ENCODE peak calls at places on chromosomes 1 and 21, in seven cellular contexts. S, J, F, L, G, P and H are unnamed samples.

GRCh38 chr1:12549106-12549459 is 68.9 kb downstream of the DHRS3 start:
- DNase-seq in J (no peak), S (no peak), G (no peak), F (peak), P (no peak), L (peak), H (no peak)

GRCh38 chr1:196115641-196116040 is 492.6 kb downstream of the KCNT2 start:
- DNase-seq in G (no peak), L (peak), P (peak), J (peak), S (peak), F (peak), H (peak)

GRCh38 chr1:202203238-202204039 is 9.8 kb downstream of the LGR6 start:
- DNase-seq in P (no peak), G (peak), J (no peak), S (no peak), L (no peak), F (no peak), H (no peak)

GRCh38 chr1:185786524-185786923 is 52.3 kb downstream of the HMCN1 start:
- DNase-seq in F (no peak), P (peak), S (no peak), J (no peak), G (no peak), L (no peak), H (no peak)

GRCh38 chr1:222249261-222249660 is 298.6 kb downstream of the HHIPL2 start:
- DNase-seq in P (no peak), S (no peak), J (no peak), F (no peak), G (no peak), L (no peak), H (no peak)

GRCh38 chr1:156146749-156147405 is 6.5 kb upstream of the SEMA4A start:
- DNase-seq in J (no peak), P (no peak), F (no peak), L (no peak), S (no peak), G (peak), H (no peak)

GRCh38 chr1:203860396-203860951 is 925 bp upstream of the SNRPE start:
- DNase-seq in J (no peak), S (no peak), L (no peak), G (no peak), F (peak), P (peak), H (no peak)

GRCh38 chr1:87279201-87279860 is 49.3 kb upstream of the LMO4 start:
- DNase-seq in P (peak), G (peak), J (no peak), F (no peak), L (peak), S (no peak), H (no peak)

GRCh38 chr1:180542113-180542512 is 16.7 kb upstream of the OVAAL start:
- DNase-seq in L (no peak), S (no peak), F (no peak), J (peak), G (no peak), P (peak), H (no peak)

GRCh38 chr1:10424034-10424433 is 6.2 kb upstream of the CENPS start:
- DNase-seq in G (no peak), F (peak), S (no peak), L (no peak), J (no peak), P (peak), H (no peak)

GRCh38 chr1:205294175-205294913 is 27.2 kb downstream of the NUAK2 start:
- DNase-seq in F (peak), L (no peak), G (no peak), S (peak), J (peak), P (peak), H (no peak)

GRCh38 chr1:82792151-82792550 is 991.4 kb downstream of the ADGRL2 start:
- DNase-seq in G (no peak), P (no peak), J (no peak), L (no peak), S (no peak), F (no peak), H (no peak)

GRCh38 chr1:212915245-212916091 is 34.9 kb upstream of the VASH2 start:
- DNase-seq in S (peak), F (peak), G (no peak), L (peak), P (peak), J (peak), H (no peak)

GRCh38 chr1:178706467-178706866 is 18.6 kb upstream of the RALGPS2 start:
- DNase-seq in S (no peak), F (peak), J (no peak), P (peak), G (peak), L (no peak), H (no peak)

GRCh38 chr1:22056043-22056442 is 3.5 kb downstream of the CDC42 start:
- DNase-seq in J (no peak), G (no peak), S (no peak), P (no peak), L (no peak), F (no peak), H (no peak)
- H3K4me3 ChIP-seq in J (peak), G (no peak), S (no peak), P (no peak), L (peak), F (no peak), H (no peak)

GRCh38 chr1:66140072-66140471 is 347.4 kb downstream of the PDE4B start:
- DNase-seq in L (no peak), F (no peak), J (no peak), S (no peak), G (no peak), P (no peak), H (no peak)
- H3K27ac ChIP-seq in L (no peak), F (no peak), J (no peak), S (no peak), G (no peak), P (no peak), H (peak)

DNA sequence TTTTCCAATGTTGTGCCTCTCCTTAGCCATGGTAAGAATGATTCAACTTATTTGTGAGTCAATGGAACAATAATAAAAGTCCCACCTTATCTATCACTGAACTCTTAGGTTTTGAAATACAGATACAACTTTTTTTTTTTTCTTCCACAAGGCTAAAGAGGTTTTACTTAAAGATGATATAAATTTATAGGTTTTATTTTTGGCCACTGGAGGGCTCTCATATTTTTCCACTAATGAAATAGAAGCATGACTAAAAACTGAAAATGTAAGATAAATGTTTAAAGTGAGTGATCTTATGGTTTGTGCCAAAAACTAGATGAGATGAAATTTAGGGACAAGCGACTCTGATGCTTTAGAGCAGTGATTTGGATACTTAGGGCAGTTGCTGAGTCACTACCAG is 499.0 kb downstream of the NUF2 start:
- DNase-seq in L (no peak), G (no peak), P (no peak), S (no peak), F (no peak), J (no peak), H (no peak)
- TF ChIP-seq CTCF in L (no peak), G (no peak), P (peak), S (peak), F (peak), J (peak), H (peak)

GRCh38 chr1:211331011-211331709 is 4.5 kb downstream of the TRAF5 start:
- DNase-seq in L (no peak), F (no peak), P (peak), S (no peak), J (no peak), G (no peak), H (no peak)

GRCh38 chr1:211330282-211330936 is 3.8 kb downstream of the TRAF5 start:
- DNase-seq in L (no peak), J (no peak), G (no peak), F (no peak), P (no peak), S (no peak), H (no peak)

GRCh38 chr1:211328866-211329265 is 2.2 kb downstream of the TRAF5 start:
- DNase-seq in S (no peak), L (no peak), J (no peak), P (no peak), F (no peak), G (no peak), H (no peak)

GRCh38 chr1:211328084-211328694 is 1.6 kb downstream of the TRAF5 start:
- DNase-seq in S (no peak), J (no peak), F (no peak), P (no peak), G (no peak), L (no peak), H (no peak)

GRCh38 chr1:211329764-211330201 is 3.1 kb downstream of the TRAF5 start:
- DNase-seq in S (no peak), G (no peak), F (no peak), P (no peak), L (no peak), J (no peak), H (no peak)
- H3K4me3 ChIP-seq in S (no peak), G (no peak), F (no peak), P (no peak), L (peak), J (no peak), H (no peak)

DNA sequence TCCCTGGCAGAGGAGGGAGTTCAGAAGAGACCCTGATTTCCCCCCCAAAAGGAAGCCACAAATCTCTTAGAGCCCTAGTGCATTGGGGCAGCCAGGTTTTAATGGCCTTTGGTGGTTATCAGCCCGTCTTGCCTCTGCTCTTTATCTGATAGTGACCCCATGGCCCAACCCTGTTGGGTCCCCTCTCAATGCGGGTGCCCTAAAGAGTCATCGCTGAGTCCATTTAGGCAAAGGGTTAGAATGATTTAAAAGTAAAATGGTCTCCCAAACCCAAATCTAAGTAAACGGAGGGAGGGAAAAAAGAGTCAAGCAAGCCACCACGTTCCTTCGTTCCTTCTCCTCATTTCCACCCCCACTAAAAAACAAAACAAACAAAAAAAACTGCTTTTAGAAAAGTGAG is 164.0 kb downstream of the RUNX1 start:
- DNase-seq in F (no peak), S (no peak), L (no peak), J (no peak), G (no peak), P (no peak), H (no peak)
- H3K27ac ChIP-seq in F (peak), S (peak), L (peak), J (no peak), G (peak), P (peak), H (no peak)

DNA sequence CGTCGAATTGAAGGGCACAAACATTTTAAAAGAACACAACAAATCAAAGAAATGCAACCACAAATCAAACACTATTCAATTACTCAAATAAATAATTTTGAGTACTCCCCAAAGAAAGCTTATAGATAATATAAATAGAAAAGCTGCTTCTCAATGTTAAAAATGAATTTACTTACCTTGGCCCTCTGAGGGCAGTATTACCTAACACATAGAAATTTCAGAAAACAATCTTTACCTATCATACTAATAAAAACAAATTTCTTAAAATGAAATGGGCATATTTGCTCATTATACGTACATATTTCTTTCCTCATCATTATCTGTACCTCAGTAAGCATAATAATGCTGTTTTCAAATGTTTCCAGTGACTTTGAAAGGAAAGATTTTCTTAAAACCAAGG is 141.8 kb downstream of the AKT3 start:
- DNase-seq in J (no peak), P (no peak), L (no peak), F (no peak), S (no peak), G (no peak), H (no peak)
- TF ChIP-seq CTCF in J (peak), P (no peak), L (peak), F (peak), S (peak), G (no peak), H (peak)